ENCODE peak calls at places on chromosomes 2 and 18, in ten cellular contexts. N, J, P, I, H, K, X, D, W and T are unnamed samples.

GRCh38 chr2:227772932-227773331 is 27.2 kb downstream of the SCYGR8 start:
- DNase-seq in K (no peak), N (no peak), X (no peak), H (no peak), I (no peak), J (no peak), W (no peak), D (no peak), P (no peak), T (no peak)

GRCh38 chr2:197205590-197206215 is 104.9 kb downstream of the ANKRD44 start:
- DNase-seq in K (no peak), N (no peak), I (peak), D (peak), H (no peak), W (no peak), X (no peak), J (peak), P (no peak), T (no peak)

GRCh38 chr18:33495278-33495677 is 54.8 kb upstream of the CCDC178 start:
- DNase-seq in H (no peak), P (no peak), I (no peak), X (no peak), N (peak), K (no peak), D (no peak), W (no peak), J (peak), T (no peak)

GRCh38 chr2:160606336-160606735 is 112.7 kb upstream of the RBMS1 start:
- DNase-seq in N (no peak), D (no peak), I (no peak), J (no peak), X (no peak), W (no peak), P (no peak), K (no peak), H (no peak), T (no peak)

GRCh38 chr2:155377931-155378444 is 679.5 kb downstream of the KCNJ3 start:
- DNase-seq in D (no peak), P (no peak), K (no peak), W (no peak), J (no peak), I (no peak), N (no peak), H (no peak), X (no peak), T (no peak)

GRCh38 chr2:109098251-109098920 is 30.6 kb upstream of the SH3RF3 start:
- DNase-seq in X (no peak), D (no peak), W (no peak), J (no peak), K (no peak), P (no peak), N (no peak), I (no peak), H (no peak), T (no peak)

GRCh38 chr2:112026509-112026908 is 28.6 kb upstream of the TMEM87B start:
- DNase-seq in D (no peak), H (no peak), J (no peak), N (no peak), W (no peak), K (no peak), X (no peak), I (no peak), P (no peak), T (no peak)

GRCh38 chr18:24022141-24022540 is 7.6 kb downstream of the TTC39C start:
- DNase-seq in I (no peak), H (no peak), N (no peak), W (no peak), X (no peak), J (no peak), P (no peak), D (no peak), K (no peak), T (no peak)

GRCh38 chr2:8392098-8392844 is 289.6 kb upstream of the ID2 start:
- DNase-seq in D (no peak), X (no peak), H (no peak), P (no peak), N (no peak), I (no peak), W (no peak), K (no peak), J (no peak), T (no peak)

GRCh38 chr2:101698419-101699190 is 1.1 kb downstream of the MAP4K4 start:
- DNase-seq in I (no peak), N (peak), D (no peak), H (peak), K (no peak), X (no peak), P (no peak), J (no peak), W (no peak), T (peak)

GRCh38 chr18:35241523-35241804 is 630 bp downstream of the ZNF397 start:
- DNase-seq in J (no peak), P (no peak), K (no peak), X (no peak), W (no peak), H (no peak), D (no peak), I (no peak), N (peak), T (no peak)

DNA sequence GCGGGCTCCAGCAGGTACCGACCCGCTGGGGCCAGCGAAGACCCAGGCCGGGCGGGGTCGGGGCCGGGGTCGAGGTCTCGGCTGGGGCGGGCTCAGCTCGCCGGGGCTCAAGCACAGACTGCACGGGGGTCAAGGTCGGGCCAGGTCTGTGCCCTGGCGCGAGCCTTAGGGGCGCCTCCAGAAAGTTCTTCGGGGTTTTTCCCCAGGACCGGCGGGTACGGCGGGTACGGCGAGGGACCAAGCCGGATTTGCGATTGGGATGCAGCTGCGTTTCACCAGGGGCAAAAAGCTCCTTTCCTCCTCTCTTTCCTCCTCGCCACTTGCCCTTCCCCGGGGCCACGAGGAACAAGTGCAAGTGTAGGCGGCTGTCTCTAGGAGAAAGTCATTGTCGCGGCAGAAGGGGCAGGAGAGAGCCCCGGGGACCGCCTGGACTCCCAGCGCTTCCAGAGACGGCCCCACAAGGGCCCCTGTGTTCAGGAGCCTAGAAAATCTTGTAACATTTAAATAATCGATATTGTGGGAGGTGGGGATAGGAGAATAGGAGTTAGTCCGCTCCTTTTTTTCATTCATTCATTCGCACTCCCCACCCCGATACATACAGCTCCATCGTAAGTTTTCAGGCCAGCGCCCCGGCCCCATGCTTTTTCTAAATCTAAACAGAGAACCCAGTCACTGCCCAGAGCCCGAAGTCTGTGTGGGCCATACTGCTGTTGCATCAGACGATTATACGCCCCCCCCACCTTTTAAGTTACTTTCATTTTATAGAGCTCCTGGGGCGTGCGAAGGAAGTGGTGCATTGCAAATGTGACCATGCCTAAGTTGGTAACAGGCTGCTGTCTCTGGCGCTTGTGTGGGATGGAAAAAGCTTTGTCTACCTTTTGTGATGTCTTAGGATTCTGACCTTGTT is 679 bp downstream of the PMAIP1 start:
- DNase-seq in H (peak), I (peak), D (peak), J (peak), K (no peak), N (peak), W (peak), X (peak), P (no peak), T (no peak)
- TF ChIP-seq POLR2A in H (no peak), I (no peak), D (no peak), J (no peak), K (no peak), N (no peak), W (no peak), X (no peak), P (no peak), T (no peak)

GRCh38 chr2:178527592-178527991 is 47.3 kb downstream of the PLEKHA3 start:
- DNase-seq in H (no peak), I (no peak), J (no peak), P (no peak), D (no peak), K (no peak), W (no peak), N (peak), X (no peak), T (no peak)

GRCh38 chr2:178523596-178524134 is 43.4 kb downstream of the PLEKHA3 start:
- DNase-seq in I (no peak), X (no peak), P (no peak), H (no peak), W (no peak), D (no peak), N (peak), K (no peak), J (no peak), T (no peak)

GRCh38 chr2:178521304-178522150 is 41.3 kb downstream of the PLEKHA3 start:
- DNase-seq in X (no peak), P (no peak), I (no peak), D (no peak), N (no peak), J (no peak), K (no peak), W (no peak), H (no peak), T (no peak)

GRCh38 chr2:178526256-178526655 is 46.0 kb downstream of the PLEKHA3 start:
- DNase-seq in W (no peak), N (no peak), H (no peak), X (no peak), K (no peak), I (no peak), J (no peak), P (no peak), D (no peak), T (no peak)

DNA sequence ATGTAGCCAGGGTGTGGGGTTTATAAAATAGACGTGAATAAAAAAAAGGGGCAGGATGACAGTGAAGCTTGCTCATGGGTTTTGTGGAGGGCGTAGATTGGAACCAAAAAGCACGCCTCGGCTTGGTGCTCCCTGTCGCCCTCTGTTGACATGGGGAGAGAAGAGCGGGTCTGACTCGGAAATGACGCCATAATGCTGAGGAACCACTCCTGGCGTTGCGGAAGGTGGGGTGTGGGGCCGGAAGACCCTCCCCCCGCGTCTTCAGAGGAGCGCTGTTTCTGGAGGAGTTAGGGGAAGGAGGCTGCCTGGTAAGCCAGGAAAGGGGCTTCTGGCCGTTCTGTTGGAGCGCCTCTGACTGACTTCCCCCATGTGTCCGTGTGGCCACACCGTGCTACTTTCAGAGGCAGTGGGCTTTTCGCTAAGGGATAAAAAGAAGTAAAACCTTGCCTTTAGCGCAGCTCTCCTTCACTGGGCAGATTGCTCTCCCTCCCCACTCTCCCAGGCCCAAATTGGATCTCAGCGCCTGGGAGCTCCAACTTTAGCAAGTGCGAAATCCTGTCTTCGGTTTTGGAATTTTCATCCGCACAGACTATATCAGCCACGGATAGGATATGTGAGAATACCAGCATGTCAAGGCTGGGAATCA is 42.8 kb downstream of the PLEKHA3 start:
- DNase-seq in D (peak), P (peak), X (peak), K (peak), I (peak), J (peak), N (peak), H (peak), W (peak), T (peak)
- TF ChIP-seq POLR2A in D (no peak), P (no peak), X (no peak), K (no peak), I (no peak), J (peak), N (peak), H (no peak), W (peak), T (peak)

GRCh38 chr2:240452471-240453256 is 17.2 kb downstream of the GPC1 start:
- DNase-seq in K (no peak), D (peak), N (peak), P (peak), X (peak), I (peak), J (peak), H (peak), W (peak), T (peak)
- TF ChIP-seq POLR2A in K (no peak), D (no peak), N (no peak), P (no peak), X (no peak), I (no peak), J (no peak), H (no peak), W (peak), T (peak)

GRCh38 chr2:68062680-68063387 is at the start of gene C1D:
- DNase-seq in H (peak), W (peak), D (peak), P (peak), J (peak), I (peak), K (peak), N (peak), X (peak), T (peak)
- TF ChIP-seq POLR2A in H (no peak), W (peak), D (no peak), P (peak), J (peak), I (no peak), K (peak), N (peak), X (no peak), T (peak)

GRCh38 chr2:151357359-151357758 is at the start of gene TNFAIP6:
- DNase-seq in P (no peak), H (no peak), K (no peak), W (peak), D (no peak), X (no peak), J (peak), I (no peak), N (peak), T (no peak)
- TF ChIP-seq POLR2A in P (peak), H (no peak), K (peak), W (peak), D (no peak), X (no peak), J (peak), I (no peak), N (no peak), T (no peak)

DNA sequence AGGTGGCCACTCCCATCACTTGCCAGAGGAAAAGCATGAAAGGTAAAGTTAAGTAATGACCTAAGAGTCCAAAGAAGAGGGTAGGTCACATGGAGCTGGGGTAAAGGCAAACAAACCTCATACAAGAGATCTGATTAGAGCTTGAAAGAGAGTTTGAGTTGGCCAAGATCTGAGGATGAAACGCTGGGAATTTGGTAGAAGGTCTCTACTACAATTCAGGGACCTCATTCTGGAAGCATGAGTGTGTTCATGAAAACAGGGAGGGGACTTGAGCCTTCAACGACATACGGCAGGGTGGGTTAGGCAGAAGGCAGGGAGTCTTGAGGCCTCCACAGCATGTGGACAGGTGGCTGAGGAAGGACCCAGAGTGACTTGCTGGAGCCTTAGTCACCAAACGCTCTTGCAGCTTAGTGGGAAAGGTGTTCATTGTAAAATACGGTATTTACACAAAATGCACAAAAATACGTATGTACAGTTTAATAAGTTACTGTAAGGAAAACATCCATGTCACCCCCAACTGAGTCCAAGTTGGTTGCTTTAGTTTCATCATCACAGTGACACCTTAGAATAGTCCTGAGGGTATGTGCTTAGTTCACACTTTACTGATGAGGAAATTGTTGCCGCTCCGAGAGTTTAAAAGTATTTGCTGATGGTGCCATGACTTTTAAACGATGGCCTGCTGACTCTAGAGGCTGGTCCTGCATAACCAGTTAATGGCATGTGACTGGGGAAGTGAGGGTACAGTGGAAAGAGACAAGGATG is 5.0 kb upstream of the FARP2 start:
- DNase-seq in X (no peak), W (no peak), I (no peak), N (no peak), P (no peak), D (no peak), K (no peak), H (no peak), J (no peak), T (no peak)
- TF ChIP-seq POLR2A in X (no peak), W (no peak), I (no peak), N (no peak), P (no peak), D (no peak), K (no peak), H (no peak), J (no peak), T (no peak)

GRCh38 chr2:144516981-144517824 is 2.7 kb downstream of the ZEB2 start:
- DNase-seq in W (peak), D (peak), X (peak), I (no peak), P (peak), K (no peak), N (peak), H (peak), J (peak), T (no peak)
- TF ChIP-seq POLR2A in W (peak), D (no peak), X (no peak), I (no peak), P (no peak), K (no peak), N (no peak), H (no peak), J (peak), T (peak)

GRCh38 chr2:46249654-46250053 is 47.6 kb upstream of the EPAS1 start:
- DNase-seq in D (no peak), X (no peak), J (no peak), H (no peak), P (no peak), W (no peak), I (no peak), N (no peak), K (no peak), T (no peak)

GRCh38 chr2:46254474-46254873 is 42.7 kb upstream of the EPAS1 start:
- DNase-seq in X (no peak), P (no peak), I (no peak), H (no peak), D (no peak), K (no peak), J (no peak), W (no peak), N (no peak), T (no peak)

GRCh38 chr2:46257476-46257875 is 39.7 kb upstream of the EPAS1 start:
- DNase-seq in D (no peak), P (no peak), J (no peak), H (no peak), X (no peak), N (no peak), I (no peak), K (no peak), W (no peak), T (no peak)

GRCh38 chr2:46256563-46257142 is 40.6 kb upstream of the EPAS1 start:
- DNase-seq in H (no peak), I (no peak), N (peak), J (no peak), D (no peak), X (no peak), P (no peak), K (no peak), W (no peak), T (no peak)

GRCh38 chr2:46252891-46253659 is 44.1 kb upstream of the EPAS1 start:
- DNase-seq in I (no peak), P (no peak), X (peak), W (no peak), N (no peak), K (no peak), J (no peak), D (no peak), H (no peak), T (no peak)
- TF ChIP-seq POLR2A in I (no peak), P (no peak), X (no peak), W (no peak), N (no peak), K (no peak), J (no peak), D (no peak), H (no peak), T (no peak)

GRCh38 chr2:46686811-46687210 is 207.4 kb downstream of the TMEM247 start:
- DNase-seq in D (no peak), W (no peak), X (no peak), P (no peak), H (no peak), K (no peak), I (no peak), N (no peak), J (no peak), T (no peak)
- TF ChIP-seq POLR2A in D (no peak), W (no peak), X (no peak), P (no peak), H (no peak), K (no peak), I (no peak), N (no peak), J (no peak), T (no peak)

GRCh38 chr2:240914645-240915525 is 8.7 kb downstream of the CROCC2 start:
- DNase-seq in H (no peak), P (no peak), J (no peak), X (peak), K (no peak), N (no peak), W (no peak), D (peak), I (no peak), T (no peak)

GRCh38 chr2:240917684-240918257 is 11.6 kb downstream of the CROCC2 start:
- DNase-seq in I (no peak), W (peak), H (peak), P (peak), J (peak), X (peak), K (peak), N (no peak), D (no peak), T (no peak)

GRCh38 chr2:240917009-240917683 is 11.0 kb downstream of the CROCC2 start:
- DNase-seq in N (peak), K (no peak), H (peak), D (peak), I (no peak), P (peak), X (peak), W (peak), J (peak), T (no peak)

GRCh38 chr2:240915526-240916335 is 9.6 kb downstream of the CROCC2 start:
- DNase-seq in X (peak), H (no peak), P (peak), J (no peak), N (no peak), D (peak), K (no peak), W (no peak), I (no peak), T (no peak)

GRCh38 chr2:240916571-240917008 is 10.5 kb downstream of the CROCC2 start:
- DNase-seq in N (peak), I (no peak), W (peak), P (peak), D (peak), J (peak), K (no peak), X (peak), H (peak), T (peak)
- TF ChIP-seq POLR2A in N (no peak), I (no peak), W (no peak), P (no peak), D (no peak), J (no peak), K (no peak), X (no peak), H (no peak), T (no peak)